ENCODE peak calls at places on chromosomes 4 and X, in nine cellular contexts. U is PC-9; A is posterior cingulate gyrus; F is CD8-positive, alpha-beta T cell; R is epithelial cell of prostate; L is left ventricle myocardium inferior; K is stomach; C is GM03348; H is hippocampal formation. B is an unnamed sample.

GRCh38 chr4:24174622-24175021 is 284.8 kb upstream of the PPARGC1A start:
- DNase-seq in U (no peak), H (no peak), R (no peak), C (no peak), F (no peak), A (no peak), L (no peak), K (no peak), B (no peak)

GRCh38 chr4:73193155-73193554 is 65.4 kb downstream of the ANKRD17 start:
- DNase-seq in A (no peak), C (no peak), L (no peak), R (no peak), F (no peak), K (no peak), H (no peak), U (no peak), B (no peak)

GRCh38 chr4:88526221-88526815 is 2.7 kb upstream of the PYURF start:
- DNase-seq in H (peak; percentile 50), L (no peak), U (peak; percentile 53), R (peak; percentile 18), C (peak; percentile 37), F (no peak), K (no peak), A (no peak), B (no peak)

GRCh38 chr4:142815834-142816233 is 30.3 kb downstream of the INPP4B start:
- DNase-seq in U (no peak), F (no peak), C (peak; percentile 32), K (no peak), H (no peak), A (no peak), R (no peak), L (no peak), B (no peak)

GRCh38 chr4:81039351-81040174 is 9.1 kb downstream of the BMP3 start:
- DNase-seq in C (no peak), H (no peak), L (no peak), F (no peak), A (no peak), K (no peak), U (peak; percentile 46), R (no peak), B (peak; percentile 52)

GRCh38 chr4:36130641-36131040 is 113.7 kb downstream of the ARAP2 start:
- DNase-seq in K (no peak), A (no peak), U (no peak), H (no peak), R (no peak), F (no peak), C (no peak), L (no peak), B (no peak)

GRCh38 chrX:133921764-133922389 is 63.5 kb downstream of the GPC3 start:
- DNase-seq in F (peak; percentile 14), L (peak; percentile 14), H (no peak), R (no peak), A (no peak), K (peak; percentile 72), U (no peak), C (peak; percentile 11), B (peak; percentile 43)

GRCh38 chr4:16227462-16227868 is 1.2 kb upstream of the TAPT1 start:
- DNase-seq in H (peak; percentile 49), C (peak; percentile 13), F (peak; percentile 18), A (peak; percentile 83), L (peak; percentile 47), R (no peak), K (peak; percentile 40), U (no peak), B (peak; percentile 58)

GRCh38 chr4:85861064-85861767 is 386.3 kb downstream of the ARHGAP24 start:
- DNase-seq in H (no peak), A (no peak), R (peak; percentile 20), F (no peak), U (no peak), K (peak; percentile 42), L (no peak), C (no peak), B (no peak)

GRCh38 chr4:182434720-182435119 is 191.5 kb downstream of the TENM3 start:
- DNase-seq in F (no peak), K (no peak), C (no peak), H (no peak), U (no peak), L (no peak), A (no peak), R (no peak), B (no peak)

GRCh38 chrX:47613082-47613481 is 6.6 kb downstream of the SYN1 start:
- DNase-seq in U (no peak), L (no peak), C (no peak), F (no peak), A (no peak), R (no peak), K (no peak), H (no peak), B (no peak)

GRCh38 chrX:77918568-77918967 is 8.1 kb downstream of the ATP7A start:
- DNase-seq in F (no peak), C (peak; percentile 19), A (no peak), H (no peak), R (no peak), U (peak; percentile 61), K (no peak), L (no peak), B (no peak)

GRCh38 chr4:109994415-109994827 is 81.7 kb downstream of the EGF start:
- DNase-seq in R (no peak), C (no peak), K (no peak), U (no peak), F (no peak), H (no peak), A (no peak), L (no peak), B (no peak)

GRCh38 chr4:159012381-159012780 is 90.5 kb upstream of the RAPGEF2 start:
- DNase-seq in R (peak; percentile 51), A (no peak), F (no peak), U (peak; percentile 65), L (no peak), H (no peak), K (no peak), C (peak; percentile 54), B (no peak)

GRCh38 chrX:2958199-2958598 is 29.1 kb upstream of the ARSD start:
- DNase-seq in R (no peak), K (no peak), H (no peak), C (no peak), L (no peak), A (peak; percentile 37), F (no peak), U (no peak), B (no peak)

GRCh38 chrX:154046262-154046771 is 26.6 kb upstream of the IRAK1 start:
- DNase-seq in U (no peak), A (peak; percentile 90), L (peak; percentile 29), H (peak; percentile 41), C (peak; percentile 60), R (no peak), F (no peak), K (no peak), B (no peak)

GRCh38 chr4:41215969-41216293 is 1.6 kb upstream of the APBB2 start:
- DNase-seq in A (no peak), U (no peak), K (no peak), C (no peak), F (no peak), H (no peak), L (no peak), R (no peak), B (no peak)

GRCh38 chrX:132119821-132120220 is 8.0 kb downstream of the FRMD7 start:
- DNase-seq in L (no peak), A (no peak), F (no peak), H (no peak), R (no peak), U (peak; percentile 89), K (no peak), C (no peak), B (no peak)

GRCh38 chr4:121824171-121824527 is 466 bp upstream of the CCNA2 start:
- DNase-seq in L (no peak), F (no peak), A (no peak), U (no peak), C (no peak), K (no peak), H (peak; percentile 51), R (no peak), B (no peak)

GRCh38 chrX:116272881-116273280 is 102.3 kb downstream of the AGTR2 start:
- DNase-seq in A (no peak), H (no peak), R (peak; percentile 2), F (no peak), L (no peak), C (no peak), K (no peak), U (peak; percentile 42), B (no peak)

GRCh38 chr4:139555705-139556070 is 331 bp downstream of the SETD7 start:
- DNase-seq in C (peak; percentile 66), K (peak; percentile 45), H (no peak), F (no peak), A (peak; percentile 91), U (no peak), L (peak; percentile 57), R (no peak), B (peak; percentile 76)

GRCh38 chr4:3481113-3481531 is 18.0 kb downstream of the DOK7 start:
- DNase-seq in C (no peak), H (no peak), U (no peak), R (no peak), A (no peak), L (no peak), K (no peak), F (no peak), B (no peak)

GRCh38 chrX:21373637-21374162 is 518 bp upstream of the CNKSR2 start:
- DNase-seq in F (no peak), U (no peak), C (peak; percentile 60), H (no peak), L (peak; percentile 40), A (peak; percentile 83), R (no peak), K (no peak), B (no peak)

GRCh38 chr4:116229420-116229819 is 856.0 kb downstream of the TRAM1L1 start:
- DNase-seq in C (no peak), K (no peak), R (no peak), F (no peak), L (no peak), H (no peak), U (no peak), A (no peak), B (no peak)

GRCh38 chrX:34503119-34503518 is 154.0 kb downstream of the TMEM47 start:
- DNase-seq in R (no peak), U (no peak), C (no peak), H (no peak), A (no peak), F (no peak), K (no peak), L (no peak), B (no peak)

GRCh38 chrX:150736478-150736877 is 43.3 kb downstream of the MTMR1 start:
- DNase-seq in K (no peak), U (no peak), C (no peak), H (no peak), R (no peak), L (no peak), A (no peak), F (no peak), B (no peak)

GRCh38 chr4:98728433-98728832 is 70.0 kb upstream of the TSPAN5 start:
- DNase-seq in L (no peak), H (peak; percentile 32), C (peak; percentile 37), U (peak; percentile 59), F (no peak), A (no peak), K (no peak), R (peak; percentile 18), B (no peak)

GRCh38 chr4:80141543-80141942 is 55.8 kb upstream of the PRDM8 start:
- DNase-seq in K (no peak), C (no peak), H (no peak), R (no peak), L (no peak), A (no peak), F (no peak), U (no peak), B (no peak)

GRCh38 chr4:35250771-35251170 is 993.5 kb downstream of the ARAP2 start:
- DNase-seq in C (no peak), L (no peak), A (no peak), R (no peak), K (no peak), F (no peak), U (no peak), H (no peak), B (no peak)